ENCODE peak calls at places on chromosomes 7 and 10, in four cellular contexts. One of them, this sample, is unnamed.

GRCh38 chr7:155767562-155768437 is 44.5 kb downstream of the SHH start:
- DNase-seq in bronchial epithelial cell: no peak
- DNase-seq in M059J: no peak
- DNase-seq in stimulated activated CD4-positive, alpha-beta T cell treated with anti-CD3 and anti-CD28 coated beads, Interleukin-2, amount 100 ng/mL, for 48 hours: no peak
- DNase-seq in this sample: no peak

GRCh38 chr7:76386691-76387260 is 22.7 kb downstream of the SSC4D start:
- DNase-seq in bronchial epithelial cell: no peak
- DNase-seq in M059J: peak; percentile 66
- DNase-seq in stimulated activated CD4-positive, alpha-beta T cell treated with anti-CD3 and anti-CD28 coated beads, Interleukin-2, amount 100 ng/mL, for 48 hours: no peak
- DNase-seq in this sample: no peak

GRCh38 chr10:16116404-16117304 is 256.3 kb upstream of the MINDY3 start:
- DNase-seq in bronchial epithelial cell: peak; percentile 12
- DNase-seq in M059J: no peak
- DNase-seq in stimulated activated CD4-positive, alpha-beta T cell treated with anti-CD3 and anti-CD28 coated beads, Interleukin-2, amount 100 ng/mL, for 48 hours: no peak
- DNase-seq in this sample: peak; percentile 2

GRCh38 chr10:15084502-15084922 is 4.1 kb downstream of the ACBD7 start:
- DNase-seq in bronchial epithelial cell: peak; percentile 92
- DNase-seq in M059J: peak; percentile 94
- DNase-seq in stimulated activated CD4-positive, alpha-beta T cell treated with anti-CD3 and anti-CD28 coated beads, Interleukin-2, amount 100 ng/mL, for 48 hours: no peak
- DNase-seq in this sample: peak; percentile 97

GRCh38 chr7:13945670-13946069 is 43.8 kb downstream of the ETV1 start:
- DNase-seq in bronchial epithelial cell: no peak
- DNase-seq in M059J: peak; percentile 60
- DNase-seq in stimulated activated CD4-positive, alpha-beta T cell treated with anti-CD3 and anti-CD28 coated beads, Interleukin-2, amount 100 ng/mL, for 48 hours: no peak
- DNase-seq in this sample: peak; percentile 82

GRCh38 chr7:155998328-155998691 is 186.0 kb upstream of the SHH start:
- DNase-seq in bronchial epithelial cell: peak; percentile 27
- DNase-seq in M059J: no peak
- DNase-seq in stimulated activated CD4-positive, alpha-beta T cell treated with anti-CD3 and anti-CD28 coated beads, Interleukin-2, amount 100 ng/mL, for 48 hours: no peak
- DNase-seq in this sample: no peak

GRCh38 chr10:130358981-130359650 is 222.9 kb downstream of the GLRX3 start:
- DNase-seq in bronchial epithelial cell: no peak
- DNase-seq in M059J: no peak
- DNase-seq in stimulated activated CD4-positive, alpha-beta T cell treated with anti-CD3 and anti-CD28 coated beads, Interleukin-2, amount 100 ng/mL, for 48 hours: no peak
- DNase-seq in this sample: no peak

GRCh38 chr7:78151229-78151628 is 352.7 kb downstream of the PHTF2 start:
- DNase-seq in bronchial epithelial cell: peak; percentile 7
- DNase-seq in M059J: peak; percentile 98
- DNase-seq in stimulated activated CD4-positive, alpha-beta T cell treated with anti-CD3 and anti-CD28 coated beads, Interleukin-2, amount 100 ng/mL, for 48 hours: no peak
- DNase-seq in this sample: peak; percentile 46